ENCODE peak calls at places on chromosomes 6 and 20, in ten cellular contexts. R is A549; H is Calu3; P is omental fat pad; G is CD8-positive, alpha-beta T cell; C is HFF-Myc; L is GM13976; D is AG09309; K is CD14-positive monocyte; V is epithelial cell of esophagus. N is an unnamed sample.

GRCh38 chr6:123715243-123715863 is 78.6 kb upstream of the TRDN start:
- DNase-seq in R (no peak), H (peak), P (no peak), G (no peak), C (no peak), L (peak), D (no peak), K (no peak), V (peak), N (no peak)

GRCh38 chr20:12153616-12154015 is 235.9 kb downstream of the BTBD3 start:
- DNase-seq in R (no peak), H (no peak), P (no peak), G (no peak), C (no peak), L (no peak), D (no peak), K (no peak), V (no peak), N (peak)

GRCh38 chr20:16491277-16491912 is 81.9 kb downstream of the KIF16B start:
- DNase-seq in R (no peak), H (no peak), P (no peak), G (no peak), C (no peak), L (no peak), D (peak), K (no peak), V (no peak), N (no peak)

GRCh38 chr6:160995271-160995670 is 3.7 kb downstream of the MAP3K4 start:
- DNase-seq in R (no peak), H (no peak), P (no peak), G (no peak), C (no peak), L (no peak), D (no peak), K (no peak), V (peak), N (no peak)

GRCh38 chr6:11711644-11711993 is 67.0 kb downstream of the ADTRP start:
- DNase-seq in R (no peak), H (no peak), P (no peak), G (peak), C (no peak), L (peak), D (no peak), K (no peak), V (peak), N (peak)

GRCh38 chr6:126153661-126154060 is 167.3 kb downstream of the TRMT11 start:
- DNase-seq in R (no peak), H (no peak), P (no peak), G (no peak), C (peak), L (no peak), D (no peak), K (no peak), V (no peak), N (no peak)

GRCh38 chr6:166223091-166223490 is 55.4 kb upstream of the TBXT start:
- DNase-seq in R (no peak), H (no peak), P (no peak), G (no peak), C (no peak), L (no peak), D (no peak), K (no peak), V (no peak), N (no peak)

GRCh38 chr6:130520801-130521200 is 155.0 kb downstream of the TMEM200A start:
- DNase-seq in R (no peak), H (no peak), P (no peak), G (no peak), C (no peak), L (no peak), D (no peak), K (no peak), V (no peak), N (no peak)

GRCh38 chr6:41371992-41372525 is 36.7 kb downstream of the NCR2 start:
- DNase-seq in R (no peak), H (no peak), P (no peak), G (no peak), C (no peak), L (peak), D (no peak), K (no peak), V (peak), N (no peak)

GRCh38 chr20:10863337-10864060 is 189.7 kb upstream of the JAG1 start:
- DNase-seq in R (no peak), H (no peak), P (no peak), G (no peak), C (peak), L (no peak), D (no peak), K (no peak), V (peak), N (peak)

GRCh38 chr20:59949911-59950310 is 8.3 kb upstream of the CDH26 start:
- DNase-seq in R (no peak), H (no peak), P (no peak), G (no peak), C (no peak), L (no peak), D (no peak), K (no peak), V (no peak), N (no peak)

GRCh38 chr20:10558635-10559187 is 115.1 kb downstream of the JAG1 start:
- DNase-seq in R (no peak), H (no peak), P (no peak), G (peak), C (peak), L (peak), D (peak), K (no peak), V (peak), N (peak)

GRCh38 chr20:62829231-62830230 is 12.7 kb downstream of the COL9A3 start:
- DNase-seq in R (no peak), H (no peak), P (no peak), G (no peak), C (no peak), L (no peak), D (no peak), K (no peak), V (no peak), N (no peak)

GRCh38 chr6:129102741-129103140 is 219.8 kb downstream of the LAMA2 start:
- DNase-seq in R (no peak), H (no peak), P (no peak), G (no peak), C (no peak), L (no peak), D (no peak), K (no peak), V (no peak), N (no peak)

GRCh38 chr6:97151611-97152010 is 131.4 kb downstream of the MMS22L start:
- DNase-seq in R (no peak), H (no peak), P (no peak), G (no peak), C (no peak), L (no peak), D (no peak), K (no peak), V (no peak), N (no peak)

GRCh38 chr6:45184040-45184439 is 144.1 kb upstream of the RUNX2 start:
- DNase-seq in R (no peak), H (no peak), P (no peak), G (no peak), C (no peak), L (no peak), D (no peak), K (no peak), V (no peak), N (no peak)

GRCh38 chr6:111207141-111207858 is 120.0 kb downstream of the SLC16A10 start:
- DNase-seq in R (no peak), H (no peak), P (no peak), G (no peak), C (no peak), L (no peak), D (no peak), K (no peak), V (peak), N (no peak)

GRCh38 chr20:10408427-10408826 is 25.6 kb downstream of the MKKS start:
- DNase-seq in R (no peak), H (no peak), P (no peak), G (no peak), C (no peak), L (no peak), D (no peak), K (no peak), V (no peak), N (no peak)

GRCh38 chr6:36765943-36766648 is 68.5 kb downstream of the RAB44 start:
- DNase-seq in R (peak), H (peak), P (peak), G (peak), C (peak), L (peak), D (peak), K (peak), V (peak), N (peak)

GRCh38 chr20:54573838-54574237 is 98.4 kb downstream of the DOK5 start:
- DNase-seq in R (no peak), H (no peak), P (no peak), G (no peak), C (no peak), L (no peak), D (no peak), K (no peak), V (no peak), N (no peak)

GRCh38 chr6:49551126-49551865 is 828 bp downstream of the C6orf141 start:
- DNase-seq in R (no peak), H (peak), P (no peak), G (no peak), C (no peak), L (peak), D (no peak), K (no peak), V (peak), N (peak)

GRCh38 chr6:20932284-20932683 is 398.0 kb downstream of the CDKAL1 start:
- DNase-seq in R (no peak), H (no peak), P (no peak), G (no peak), C (no peak), L (no peak), D (no peak), K (no peak), V (no peak), N (no peak)

GRCh38 chr6:20931772-20932171 is 397.5 kb downstream of the CDKAL1 start:
- DNase-seq in R (no peak), H (no peak), P (no peak), G (no peak), C (no peak), L (no peak), D (no peak), K (no peak), V (no peak), N (no peak)

GRCh38 chr6:20933057-20933792 is 399.0 kb downstream of the CDKAL1 start:
- DNase-seq in R (no peak), H (no peak), P (no peak), G (no peak), C (no peak), L (no peak), D (no peak), K (no peak), V (no peak), N (no peak)

GRCh38 chr6:20939161-20939775 is 405.0 kb downstream of the CDKAL1 start:
- DNase-seq in R (no peak), H (no peak), P (no peak), G (no peak), C (no peak), L (no peak), D (no peak), K (no peak), V (no peak), N (no peak)

DNA sequence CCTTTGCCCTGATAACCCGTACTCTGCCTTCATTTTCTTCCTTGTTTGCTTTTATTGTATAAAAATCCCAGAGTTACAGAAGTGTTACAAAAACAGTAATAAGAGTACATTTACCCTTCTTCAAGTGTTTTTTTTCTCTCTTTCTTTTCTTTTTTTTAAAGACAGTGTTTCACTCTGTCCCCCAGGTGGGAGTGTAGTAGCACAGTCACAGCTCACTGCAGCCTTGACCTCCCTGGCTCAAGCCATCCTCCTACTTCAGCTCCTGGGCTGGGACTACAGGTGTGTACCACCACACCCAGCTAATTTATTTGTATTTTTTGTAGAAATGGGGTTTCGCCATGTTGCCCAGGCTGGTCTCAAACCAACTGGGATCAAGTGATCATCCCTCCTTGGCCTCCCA is 402.7 kb downstream of the CDKAL1 start:
- DNase-seq in R (no peak), H (no peak), P (no peak), G (no peak), C (no peak), L (no peak), D (no peak), K (no peak), V (no peak), N (no peak)
- TF ChIP-seq CTCF in R (no peak), H (no peak), P (no peak), G (no peak), C (no peak), L (no peak), D (no peak), K (no peak), V (no peak), N (no peak)

DNA sequence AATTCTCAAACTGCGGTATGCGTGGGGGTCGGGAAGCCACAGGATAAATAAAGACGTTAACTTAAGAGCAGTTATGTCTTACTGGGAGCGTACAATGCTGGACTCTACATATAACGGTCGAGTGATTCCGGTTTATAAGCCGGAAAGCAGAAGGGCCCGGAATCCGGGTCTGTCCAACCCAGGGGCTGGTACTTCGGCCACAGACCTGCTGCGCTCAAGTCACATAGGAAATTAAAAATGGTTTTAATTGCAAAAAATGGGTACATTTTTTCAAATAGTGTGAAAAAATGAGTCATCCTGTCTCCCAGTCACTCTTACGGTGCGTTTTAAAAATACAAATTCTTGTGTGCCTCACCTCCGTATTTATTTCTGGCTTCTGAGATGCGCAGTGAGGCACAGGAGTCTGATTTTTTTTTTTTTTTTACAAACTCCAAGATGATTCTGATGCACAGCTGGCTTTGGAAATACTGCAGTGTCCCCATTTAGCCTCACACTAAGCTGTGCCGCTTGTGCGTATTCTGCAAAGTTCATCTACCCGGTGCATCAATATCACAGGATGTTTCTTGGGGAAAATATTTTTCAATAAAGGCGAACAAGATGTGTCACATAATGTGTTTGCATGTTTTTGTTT is 1.0 kb downstream of the PCIF1 start:
- DNase-seq in R (peak), H (no peak), P (no peak), G (no peak), C (no peak), L (no peak), D (no peak), K (no peak), V (no peak), N (no peak)
- TF ChIP-seq CTCF in R (no peak), H (no peak), P (no peak), G (no peak), C (no peak), L (no peak), D (no peak), K (no peak), V (no peak), N (no peak)

GRCh38 chr20:41466836-41467619 is 100.4 kb upstream of the EMILIN3 start:
- DNase-seq in R (no peak), H (no peak), P (no peak), G (no peak), C (no peak), L (no peak), D (no peak), K (no peak), V (no peak), N (no peak)
- TF ChIP-seq CTCF in R (peak), H (peak), P (no peak), G (no peak), C (no peak), L (no peak), D (no peak), K (no peak), V (no peak), N (peak)

GRCh38 chr6:107185570-107185969 is 70.3 kb upstream of the BEND3 start:
- DNase-seq in R (no peak), H (no peak), P (no peak), G (no peak), C (no peak), L (no peak), D (no peak), K (no peak), V (peak), N (no peak)
- TF ChIP-seq CTCF in R (peak), H (no peak), P (no peak), G (no peak), C (peak), L (no peak), D (peak), K (no peak), V (peak), N (peak)

GRCh38 chr20:44110816-44111568 is 76.0 kb downstream of the JPH2 start:
- DNase-seq in R (no peak), H (no peak), P (no peak), G (no peak), C (no peak), L (no peak), D (no peak), K (no peak), V (no peak), N (no peak)
- TF ChIP-seq CTCF in R (no peak), H (no peak), P (no peak), G (no peak), C (no peak), L (no peak), D (no peak), K (no peak), V (no peak), N (no peak)

DNA sequence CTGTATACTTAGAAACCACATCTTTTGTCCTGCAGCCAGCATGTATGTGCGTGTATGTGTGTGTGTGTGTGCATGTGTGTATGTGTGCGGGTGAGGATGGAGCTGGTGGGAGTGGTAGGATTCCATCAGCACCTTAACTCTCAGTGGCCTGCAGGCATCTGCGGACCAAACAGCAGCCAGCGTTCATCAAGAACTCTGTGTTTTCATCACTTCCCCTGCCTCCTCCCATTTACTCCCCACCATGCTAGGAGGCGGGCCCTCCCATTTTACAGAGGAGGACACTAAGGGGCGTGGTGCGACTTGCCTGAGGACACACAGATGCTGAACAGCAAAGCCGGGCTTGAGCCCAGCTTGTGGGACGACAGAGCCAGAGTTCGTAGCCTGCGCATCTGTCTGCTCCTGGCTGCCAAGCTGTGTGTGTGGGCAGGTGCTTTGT is 8.9 kb downstream of the VSTM2L start:
- DNase-seq in R (no peak), H (no peak), P (no peak), G (no peak), C (peak), L (peak), D (peak), K (no peak), V (peak), N (no peak)
- TF ChIP-seq CTCF in R (no peak), H (no peak), P (no peak), G (no peak), C (no peak), L (no peak), D (no peak), K (no peak), V (no peak), N (no peak)

DNA sequence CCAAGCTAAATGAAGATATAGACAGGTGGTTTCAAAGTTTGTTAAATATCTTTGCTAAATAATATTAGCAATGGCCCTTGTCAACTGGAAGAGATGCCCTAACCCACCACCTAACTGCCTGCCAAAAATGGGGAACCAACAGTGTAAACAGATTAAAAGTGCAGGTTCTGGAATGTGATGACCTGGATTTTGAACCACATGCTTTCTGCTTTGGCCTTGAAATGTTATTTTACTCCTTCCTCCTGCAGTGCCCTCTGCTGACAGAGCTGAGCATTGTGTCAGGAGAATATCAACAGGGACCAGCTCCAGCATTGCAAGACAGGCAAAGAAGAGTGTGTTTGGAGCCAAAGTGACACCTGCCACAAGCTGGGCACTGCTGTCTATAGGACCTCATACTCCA is 226.6 kb downstream of the MYLK4 start:
- DNase-seq in R (no peak), H (no peak), P (no peak), G (no peak), C (no peak), L (no peak), D (no peak), K (no peak), V (no peak), N (no peak)
- TF ChIP-seq CTCF in R (no peak), H (no peak), P (no peak), G (no peak), C (peak), L (no peak), D (peak), K (peak), V (peak), N (peak)

DNA sequence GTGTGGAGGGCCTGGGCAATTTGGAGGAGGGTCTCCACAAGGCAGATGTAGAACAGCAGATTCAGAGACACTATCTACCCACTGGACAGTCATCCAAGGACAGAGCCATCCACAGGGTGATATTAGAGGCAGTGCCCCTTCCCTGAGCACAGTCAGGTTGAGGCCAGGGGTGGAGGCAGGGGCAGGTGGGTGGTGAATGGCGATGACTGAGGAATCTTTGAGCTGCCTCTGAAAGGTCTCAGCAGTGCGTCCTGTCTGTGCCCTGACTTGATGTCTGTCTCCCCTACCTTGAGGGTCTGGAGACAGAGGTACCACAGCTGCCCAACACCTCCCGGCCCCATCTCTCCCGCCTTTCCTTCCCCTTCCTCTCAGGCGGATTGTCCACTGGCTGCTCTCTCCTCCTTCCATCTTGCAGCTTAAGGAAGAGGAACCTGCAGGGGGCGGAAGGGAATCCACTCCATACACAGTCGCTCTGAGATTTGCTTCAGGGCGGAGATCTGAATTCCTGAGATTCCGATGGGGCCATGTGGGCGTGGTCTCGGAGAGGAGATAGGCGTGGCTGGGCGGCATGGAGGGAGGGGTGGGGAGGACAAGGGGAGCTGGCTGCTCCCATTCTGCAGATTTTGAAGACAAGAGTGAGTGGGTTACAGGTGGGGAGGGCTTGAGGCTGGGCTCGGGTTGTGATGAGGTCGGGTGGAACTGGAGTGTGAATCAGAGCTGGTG is 1.7 kb downstream of the MUCL3 start:
- DNase-seq in R (peak), H (peak), P (peak), G (no peak), C (peak), L (no peak), D (peak), K (no peak), V (peak), N (peak)
- TF ChIP-seq CTCF in R (peak), H (peak), P (no peak), G (no peak), C (peak), L (no peak), D (peak), K (peak), V (peak), N (peak)